ENCODE peak calls at places on chromosomes 12 and 14, in six cellular contexts. Q is AG04450; A is HepG2; F is cardiac muscle cell; H is heart left ventricle; B is CD4-positive, alpha-beta T cell. E is an unnamed sample.
A peak's percentile ranks its signal among the peaks of the same experiment; 100 is the strongest.

GRCh38 chr14:33908540-33909223 is 42.2 kb downstream of the EGLN3 start:
- DNase-seq in B (no peak), F (no peak), A (peak; percentile 50), H (no peak), Q (no peak), E (no peak)

GRCh38 chr14:102586420-102587119 is 5.9 kb upstream of the RCOR1 start:
- DNase-seq in H (no peak), B (no peak), F (peak; percentile 44), Q (peak; percentile 53), A (no peak), E (no peak)

GRCh38 chr14:89767861-89768268 is 186.7 kb downstream of the EFCAB11 start:
- DNase-seq in F (peak; percentile 74), A (peak; percentile 38), Q (no peak), H (no peak), B (peak; percentile 46), E (no peak)

GRCh38 chr14:79842270-79842669 is 369.0 kb downstream of the DIO2 start:
- DNase-seq in F (peak; percentile 69), Q (peak; percentile 15), H (peak; percentile 64), A (no peak), B (no peak), E (no peak)

GRCh38 chr14:104294983-104295680 is 156.7 kb downstream of the KIF26A start:
- DNase-seq in H (peak; percentile 18), A (no peak), F (no peak), Q (no peak), B (no peak), E (no peak)

GRCh38 chr12:28933864-28934527 is 215.1 kb upstream of the FAR2 start:
- DNase-seq in B (no peak), H (no peak), F (no peak), A (no peak), Q (no peak), E (no peak)

GRCh38 chr12:7502612-7503011 is 965 bp downstream of the CD163 start:
- DNase-seq in H (no peak), Q (no peak), A (no peak), B (no peak), F (no peak), E (no peak)

GRCh38 chr12:65911321-65911720 is 87.0 kb downstream of the HMGA2 start:
- DNase-seq in B (no peak), Q (no peak), H (no peak), A (no peak), F (peak; percentile 51), E (no peak)

GRCh38 chr12:4483885-4484823 is 38.5 kb upstream of the FGF6 start:
- DNase-seq in B (no peak), H (no peak), A (no peak), F (no peak), Q (no peak), E (no peak)

GRCh38 chr12:122048156-122048555 is 26.5 kb downstream of the BCL7A start:
- DNase-seq in B (no peak), A (no peak), H (no peak), F (peak; percentile 66), Q (no peak), E (no peak)

GRCh38 chr12:19759229-19759628 is 319.9 kb downstream of the AEBP2 start:
- DNase-seq in Q (peak; percentile 34), H (no peak), A (no peak), B (no peak), F (peak; percentile 78), E (no peak)

GRCh38 chr14:37202812-37203211 is 5.1 kb downstream of the MIPOL1 start:
- DNase-seq in Q (no peak), H (no peak), A (no peak), B (no peak), F (no peak), E (no peak)

GRCh38 chr14:37201724-37202123 is 4.0 kb downstream of the MIPOL1 start:
- DNase-seq in A (peak; percentile 45), B (no peak), H (no peak), Q (no peak), F (no peak), E (no peak)

GRCh38 chr14:37203423-37203822 is 5.7 kb downstream of the MIPOL1 start:
- DNase-seq in H (no peak), B (no peak), F (no peak), Q (no peak), A (no peak), E (no peak)

GRCh38 chr14:37198907-37199306 is 1.2 kb downstream of the MIPOL1 start:
- DNase-seq in Q (no peak), H (no peak), A (no peak), F (no peak), B (no peak), E (no peak)

GRCh38 chr14:37202265-37202664 is 4.5 kb downstream of the MIPOL1 start:
- DNase-seq in Q (no peak), B (no peak), H (no peak), A (no peak), F (no peak), E (no peak)
- TF ChIP-seq CTCF in Q (no peak), B (no peak), H (no peak), A (no peak), F (no peak), E (no peak)

GRCh38 chr14:35257809-35258208 is 34.4 kb upstream of the PSMA6 start:
- DNase-seq in H (no peak), B (no peak), F (peak; percentile 78), Q (no peak), A (no peak), E (no peak)

GRCh38 chr14:35258420-35258819 is 33.8 kb upstream of the PSMA6 start:
- DNase-seq in H (no peak), Q (no peak), F (peak; percentile 43), B (no peak), A (no peak), E (no peak)

GRCh38 chr14:35261774-35262173 is 30.4 kb upstream of the PSMA6 start:
- DNase-seq in H (no peak), B (no peak), Q (no peak), F (peak; percentile 39), A (no peak), E (no peak)
- TF ChIP-seq CTCF in H (no peak), B (peak; percentile 8), Q (no peak), F (no peak), A (peak; percentile 45), E (no peak)

GRCh38 chr14:22226381-22226780 is 362.6 kb downstream of the DAD1 start:
- DNase-seq in Q (no peak), B (peak; percentile 1), A (no peak), F (no peak), H (no peak), E (no peak)

GRCh38 chr14:22225526-22226133 is 363.4 kb downstream of the DAD1 start:
- DNase-seq in H (no peak), F (no peak), Q (peak; percentile 29), A (no peak), B (no peak), E (no peak)

GRCh38 chr14:22218729-22219128 is 370.3 kb downstream of the DAD1 start:
- DNase-seq in Q (no peak), A (no peak), F (no peak), B (no peak), H (no peak), E (no peak)

GRCh38 chr14:22221508-22221907 is 367.5 kb downstream of the DAD1 start:
- DNase-seq in A (peak; percentile 39), H (no peak), B (no peak), F (peak; percentile 9), Q (no peak), E (no peak)

DNA sequence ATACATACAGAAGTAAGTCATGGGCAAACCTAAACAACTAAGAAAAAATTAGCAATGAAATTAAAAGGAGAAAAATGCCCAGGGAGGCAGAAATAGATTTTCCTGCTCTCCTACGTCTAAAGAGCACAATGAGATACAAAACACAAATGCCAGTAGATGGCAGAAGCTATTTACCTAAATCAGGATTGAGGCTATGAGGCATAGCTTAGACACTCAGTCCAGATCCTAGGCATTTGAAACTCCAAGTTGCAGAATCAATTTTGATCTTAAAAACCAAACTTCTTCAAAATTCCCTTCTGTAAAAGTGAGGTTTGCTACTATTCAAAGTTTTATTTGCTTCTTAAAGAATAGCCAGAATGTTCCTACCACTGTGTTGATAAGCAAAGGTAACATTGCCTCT is 368.6 kb downstream of the DAD1 start:
- DNase-seq in Q (peak; percentile 20), F (peak; percentile 6), A (no peak), H (no peak), B (no peak), E (no peak)
- TF ChIP-seq CTCF in Q (peak; percentile 68), F (no peak), A (no peak), H (no peak), B (no peak), E (no peak)

DNA sequence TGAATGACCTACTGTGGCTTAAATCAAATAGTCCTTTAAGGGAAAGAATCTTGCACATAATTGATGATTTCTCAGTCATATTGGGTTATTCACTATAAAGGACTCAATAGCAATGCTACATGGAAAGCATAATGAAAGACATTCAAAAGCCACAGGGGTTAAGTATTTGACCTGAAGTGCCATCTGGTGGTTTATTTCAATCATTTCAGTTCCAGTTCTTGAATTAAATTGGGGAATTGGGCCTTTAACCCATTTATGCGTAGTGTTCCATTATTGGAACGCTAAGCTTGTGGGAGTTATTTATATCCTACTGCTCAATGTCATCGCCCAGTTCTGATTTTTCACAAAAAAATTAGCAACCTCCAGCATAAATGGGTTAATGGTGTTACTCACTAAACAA is 41.3 kb upstream of the C12orf71 start:
- DNase-seq in H (no peak), F (peak; percentile 38), B (no peak), A (peak; percentile 27), Q (no peak), E (no peak)
- TF ChIP-seq CTCF in H (no peak), F (no peak), B (peak; percentile 16), A (peak; percentile 44), Q (no peak), E (no peak)

GRCh38 chr12:25819713-25820112 is 138.8 kb upstream of the RASSF8 start:
- DNase-seq in B (no peak), F (no peak), A (no peak), Q (no peak), H (no peak), E (no peak)

GRCh38 chr12:25824729-25825128 is 133.8 kb upstream of the RASSF8 start:
- DNase-seq in F (no peak), B (no peak), H (no peak), A (no peak), Q (no peak), E (no peak)

GRCh38 chr12:25825494-25825893 is 133.0 kb upstream of the RASSF8 start:
- DNase-seq in Q (no peak), B (no peak), A (no peak), H (no peak), F (no peak), E (no peak)

GRCh38 chr12:25827141-25827540 is 131.3 kb upstream of the RASSF8 start:
- DNase-seq in H (no peak), Q (no peak), B (no peak), F (no peak), A (no peak), E (no peak)

GRCh38 chr12:25822281-25822680 is 136.2 kb upstream of the RASSF8 start:
- DNase-seq in Q (no peak), A (no peak), F (no peak), H (no peak), B (no peak), E (no peak)
- TF ChIP-seq CTCF in Q (no peak), A (no peak), F (no peak), H (no peak), B (no peak), E (no peak)

E was measured in omental fat pad.